ENCODE peak calls at places on chromosomes 12 and 14, in six cellular contexts. Z, W, G, A, J and U are unnamed samples.

GRCh38 chr12:15346488-15346887 is 24.2 kb downstream of the PTPRO start:
- DNase-seq in W (no peak), G (no peak), A (no peak), J (no peak), Z (no peak), U (no peak)

GRCh38 chr12:125271850-125272249 is 206.6 kb downstream of the AACS start:
- DNase-seq in W (no peak), G (no peak), A (no peak), J (no peak), Z (no peak), U (no peak)

GRCh38 chr14:32633214-32633864 is 304.2 kb downstream of the AKAP6 start:
- DNase-seq in A (no peak), G (no peak), W (no peak), Z (no peak), J (no peak), U (no peak)

GRCh38 chr12:11793896-11794295 is 144.4 kb downstream of the ETV6 start:
- DNase-seq in A (no peak), Z (no peak), W (no peak), G (no peak), J (no peak), U (no peak)

GRCh38 chr14:99321955-99322730 is 50.1 kb upstream of the BCL11B start:
- DNase-seq in Z (no peak), J (no peak), G (no peak), A (no peak), W (no peak), U (no peak)

GRCh38 chr14:59464651-59465569 is at the start of gene GPR135:
- DNase-seq in A (no peak), Z (peak), W (no peak), J (no peak), G (peak), U (no peak)

GRCh38 chr12:49537231-49537708 is 1.6 kb upstream of the KCNH3 start:
- DNase-seq in A (no peak), J (no peak), W (no peak), G (no peak), Z (peak), U (no peak)

GRCh38 chr12:93316623-93316971 is 61.1 kb upstream of the NUDT4 start:
- DNase-seq in G (no peak), Z (no peak), W (no peak), A (no peak), J (no peak), U (no peak)

GRCh38 chr14:20197459-20197858 is 6.8 kb downstream of the OR11G2 start:
- DNase-seq in Z (no peak), A (no peak), W (no peak), G (no peak), J (no peak), U (no peak)

GRCh38 chr12:10194160-10194559 is 15.3 kb downstream of the TMEM52B start:
- DNase-seq in J (no peak), G (no peak), A (no peak), W (no peak), Z (no peak), U (no peak)

GRCh38 chr12:95322335-95322734 is 104.7 kb downstream of the VEZT start:
- DNase-seq in J (no peak), G (no peak), W (no peak), Z (no peak), A (no peak), U (no peak)

GRCh38 chr12:76866146-76866545 is 12.7 kb downstream of the CSRP2 start:
- DNase-seq in J (no peak), G (no peak), A (no peak), W (no peak), Z (peak), U (no peak)

GRCh38 chr14:24074625-24075484 is 3.5 kb downstream of the CPNE6 start:
- DNase-seq in W (no peak), G (no peak), J (no peak), Z (no peak), A (no peak), U (no peak)

GRCh38 chr14:19878029-19878642 is 3.2 kb downstream of the OR4K2 start:
- DNase-seq in A (no peak), J (no peak), Z (peak), W (peak), G (peak), U (no peak)

GRCh38 chr14:104387385-104388010 is 192.1 kb upstream of the C14orf180 start:
- DNase-seq in J (no peak), A (no peak), W (no peak), Z (no peak), G (no peak), U (no peak)

GRCh38 chr14:100288382-100289185 is 17.7 kb downstream of the SLC25A29 start:
- DNase-seq in A (no peak), J (no peak), W (no peak), G (no peak), Z (no peak), U (no peak)

GRCh38 chr12:90261283-90261682 is 552.6 kb upstream of the ATP2B1 start:
- DNase-seq in Z (no peak), A (no peak), J (no peak), G (no peak), W (no peak), U (no peak)

GRCh38 chr12:108530141-108530540 is 15.1 kb downstream of the FICD start:
- DNase-seq in Z (no peak), J (no peak), A (no peak), W (no peak), G (no peak), U (no peak)

GRCh38 chr14:22536853-22537338 is 52.1 kb downstream of the DAD1 start:
- DNase-seq in A (peak), G (no peak), W (peak), J (peak), Z (no peak), U (no peak)

GRCh38 chr12:45379261-45379660 is 163.4 kb downstream of the ANO6 start:
- DNase-seq in W (peak), A (peak), G (no peak), Z (no peak), J (no peak), U (no peak)

GRCh38 chr14:59882957-59883356 is 12.4 kb upstream of the RTN1 start:
- DNase-seq in A (no peak), W (peak), J (no peak), Z (peak), G (no peak), U (no peak)

GRCh38 chr14:52730708-52731111 is 744 bp downstream of the STYX start:
- DNase-seq in J (no peak), G (no peak), A (no peak), Z (no peak), W (no peak), U (peak)

GRCh38 chr12:93090768-93091172 is 161.7 kb upstream of the EEA1 start:
- DNase-seq in Z (no peak), J (no peak), W (peak), A (peak), G (no peak), U (no peak)

GRCh38 chr14:36817071-36817930 is 155.6 kb downstream of the PAX9 start:
- DNase-seq in G (no peak), A (no peak), J (no peak), Z (no peak), W (no peak), U (no peak)

GRCh38 chr12:130674676-130675075 is 41.4 kb downstream of the RIMBP2 start:
- DNase-seq in W (no peak), A (no peak), G (no peak), J (no peak), Z (no peak), U (no peak)

GRCh38 chr12:90260136-90260535 is 551.5 kb upstream of the ATP2B1 start:
- DNase-seq in J (no peak), G (no peak), W (no peak), A (no peak), Z (no peak), U (no peak)

GRCh38 chr12:62631531-62632520 is 165.2 kb downstream of the MON2 start:
- DNase-seq in W (no peak), J (no peak), A (peak), Z (peak), G (peak), U (no peak)

GRCh38 chr12:1801285-1801975 is 18.9 kb upstream of the LRTM2 start:
- DNase-seq in A (no peak), W (no peak), J (no peak), G (no peak), Z (no peak), U (no peak)

GRCh38 chr12:1798734-1799067 is 21.7 kb upstream of the LRTM2 start:
- DNase-seq in J (no peak), G (no peak), A (no peak), Z (no peak), W (no peak), U (no peak)

GRCh38 chr12:1799882-1800645 is 20.3 kb upstream of the LRTM2 start:
- DNase-seq in J (no peak), Z (no peak), W (no peak), G (no peak), A (no peak), U (no peak)

GRCh38 chr12:1799068-1799881 is 21.1 kb upstream of the LRTM2 start:
- DNase-seq in Z (no peak), J (no peak), W (no peak), G (no peak), A (no peak), U (no peak)

DNA sequence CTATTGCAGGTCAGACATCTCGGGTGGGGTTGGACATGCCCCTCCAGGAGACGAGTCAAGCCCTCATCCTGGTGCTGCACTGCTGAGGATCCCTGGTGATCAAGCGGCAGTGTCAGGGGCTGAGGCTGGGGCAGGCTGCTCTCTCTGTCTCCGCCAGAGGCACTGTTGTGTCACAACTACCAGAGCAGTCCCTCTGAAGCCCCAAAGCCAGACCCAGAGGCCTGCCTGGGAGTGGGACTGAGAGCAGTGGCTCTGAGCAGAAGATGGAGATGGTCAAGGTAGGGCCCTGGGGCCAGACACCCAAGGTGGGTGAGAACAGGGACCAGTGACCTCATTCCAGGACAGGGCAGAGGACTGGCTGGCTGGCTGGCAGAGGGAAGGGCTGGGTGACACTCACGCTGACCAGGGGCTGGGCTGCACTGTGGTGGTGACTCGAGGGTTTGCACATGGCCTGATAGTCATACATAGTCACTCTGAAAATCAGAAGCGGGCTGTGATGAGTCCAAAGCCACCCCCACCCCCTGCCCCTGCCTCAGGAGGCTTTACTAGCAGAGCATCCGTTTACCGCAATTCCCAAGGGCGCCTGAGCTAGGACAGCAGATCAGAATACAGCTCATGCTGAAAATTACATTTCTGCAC is 19.6 kb upstream of the LRTM2 start:
- DNase-seq in G (peak), Z (peak), J (no peak), W (no peak), A (no peak), U (no peak)
- TF ChIP-seq CTCF in G (peak), Z (peak), J (peak), W (no peak), A (peak), U (no peak)

GRCh38 chr14:64294672-64295413 is 672 bp upstream of the ESR2 start:
- DNase-seq in Z (peak), G (peak), W (peak), A (peak), J (peak), U (peak)
- TF ChIP-seq POLR2AphosphoS5 in Z (no peak), G (no peak), W (no peak), A (no peak), J (no peak), U (no peak)

GRCh38 chr14:51298895-51299294 is 58.8 kb downstream of the TMX1 start:
- DNase-seq in G (no peak), W (no peak), J (no peak), Z (no peak), A (no peak), U (no peak)
- TF ChIP-seq REST in G (no peak), W (no peak), J (no peak), Z (no peak), A (no peak), U (no peak)

GRCh38 chr12:122884091-122884826 is 11.7 kb downstream of the VPS37B start:
- DNase-seq in J (no peak), A (no peak), G (no peak), Z (no peak), W (no peak), U (no peak)

GRCh38 chr12:122880155-122880605 is 15.7 kb downstream of the VPS37B start:
- DNase-seq in A (no peak), Z (no peak), W (no peak), J (no peak), G (no peak), U (no peak)

GRCh38 chr12:122878780-122879612 is 16.9 kb downstream of the VPS37B start:
- DNase-seq in Z (no peak), A (no peak), W (no peak), G (no peak), J (no peak), U (no peak)

GRCh38 chr12:122882908-122883563 is 12.9 kb downstream of the VPS37B start:
- DNase-seq in Z (no peak), J (no peak), G (no peak), A (no peak), W (no peak), U (no peak)

DNA sequence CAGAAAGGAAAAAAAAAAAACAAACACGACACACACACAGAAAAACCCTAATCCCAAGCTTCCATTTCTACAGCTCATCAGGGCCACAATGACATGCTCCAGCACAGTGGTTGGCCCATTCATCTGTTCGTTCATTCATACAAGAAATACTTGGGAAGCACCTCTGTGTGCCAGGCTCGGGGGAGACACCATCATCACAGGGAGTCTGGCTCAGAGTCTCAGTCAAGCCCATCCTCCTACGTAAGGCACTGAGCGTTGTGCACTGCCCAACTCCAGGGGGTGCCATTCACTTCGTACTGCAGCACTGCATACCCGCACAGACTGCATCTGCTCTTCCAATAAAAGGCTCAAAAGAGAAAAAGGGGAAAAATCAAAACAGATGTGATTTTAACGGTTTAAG is 15.3 kb downstream of the VPS37B start:
- DNase-seq in J (no peak), W (no peak), Z (peak), A (no peak), G (peak), U (no peak)
- TF ChIP-seq CTCF in J (peak), W (peak), Z (peak), A (peak), G (peak), U (peak)

DNA sequence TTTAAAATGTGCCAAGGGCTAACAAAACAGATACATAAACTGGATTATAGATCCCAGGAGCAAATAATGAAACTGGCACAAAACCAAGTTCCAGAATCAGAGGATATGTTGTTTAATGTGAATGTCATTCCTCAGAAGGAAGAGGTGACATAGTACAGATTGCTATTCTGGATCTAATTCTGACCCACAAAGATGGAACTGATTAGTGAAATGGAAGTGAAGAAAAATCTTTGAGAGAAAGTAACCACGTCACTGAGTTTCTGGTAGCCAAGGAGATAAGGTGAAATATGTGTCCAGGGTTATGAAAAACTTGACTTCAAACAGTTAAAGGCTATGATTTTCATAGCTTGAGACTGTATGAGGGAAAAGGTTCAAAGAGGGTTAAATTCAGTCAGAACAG is 8.3 kb downstream of the OR10AD1 start:
- DNase-seq in G (no peak), A (no peak), Z (no peak), W (no peak), J (no peak), U (no peak)
- TF ChIP-seq POLR2AphosphoS5 in G (no peak), A (no peak), Z (no peak), W (no peak), J (no peak), U (no peak)

GRCh38 chr12:31896514-31897039 is 62.6 kb upstream of the RESF1 start:
- DNase-seq in A (no peak), G (no peak), Z (peak), J (peak), W (no peak), U (peak)
- TF ChIP-seq REST in A (no peak), G (no peak), Z (no peak), J (no peak), W (no peak), U (peak)

GRCh38 chr14:89955418-89956293 is at the start of gene TDP1:
- DNase-seq in W (peak), A (peak), Z (peak), G (peak), J (peak), U (peak)
- TF ChIP-seq CTCF in W (no peak), A (peak), Z (peak), G (peak), J (no peak), U (no peak)

DNA sequence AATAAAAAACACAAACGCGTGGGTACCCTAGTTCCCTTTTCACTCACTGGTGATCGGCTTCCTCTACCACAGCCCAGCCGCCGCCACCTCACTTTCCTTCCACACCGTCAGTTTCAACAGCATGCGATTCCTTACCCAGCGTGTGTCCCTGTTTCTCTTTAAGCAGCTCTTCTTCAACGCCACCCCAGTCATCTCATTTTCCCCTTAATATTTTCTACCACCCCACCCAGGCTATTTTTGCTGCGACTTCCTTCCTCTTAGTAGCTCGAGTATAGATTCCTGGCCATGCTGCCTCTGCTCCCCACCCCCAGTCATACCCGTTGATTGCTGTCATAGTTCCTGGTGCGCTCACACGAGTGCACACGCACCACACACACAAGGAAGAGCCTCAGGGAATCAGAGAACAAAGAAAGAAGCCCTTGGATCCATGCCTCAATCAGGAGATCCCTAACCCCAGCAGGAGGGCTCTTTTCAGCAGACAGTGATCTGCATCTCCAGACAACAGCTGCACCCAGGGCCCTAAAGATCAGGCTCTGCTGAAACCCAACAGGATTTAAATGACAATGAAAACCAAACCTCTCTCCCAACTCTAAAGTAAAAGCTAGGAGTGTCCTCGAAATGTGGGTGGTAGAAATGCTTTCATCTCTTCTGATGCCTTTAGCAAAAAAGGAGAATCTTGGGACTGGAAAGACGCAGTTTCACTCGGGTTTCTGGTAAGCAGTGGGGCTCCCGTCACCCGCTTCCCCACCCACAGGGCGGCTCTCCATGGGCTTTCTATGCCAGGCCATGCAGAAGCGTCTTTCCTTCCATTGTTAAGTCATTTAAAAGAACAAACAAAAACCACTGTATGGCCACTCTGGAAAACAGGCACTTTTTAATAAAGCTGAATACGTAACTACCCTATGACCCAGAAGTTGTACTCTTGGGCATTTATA is 23.8 kb downstream of the VPS37B start:
- DNase-seq in J (peak), A (no peak), W (no peak), G (no peak), Z (peak), U (peak)
- TF ChIP-seq POLR2AphosphoS5 in J (no peak), A (no peak), W (no peak), G (no peak), Z (peak), U (peak)

GRCh38 chr12:85983601-85984000 is 109.5 kb downstream of the NTS start:
- DNase-seq in J (no peak), G (no peak), A (no peak), Z (no peak), W (no peak), U (no peak)

GRCh38 chr12:85985996-85986395 is 111.9 kb downstream of the NTS start:
- DNase-seq in W (no peak), A (no peak), G (no peak), Z (no peak), J (no peak), U (no peak)
- TF ChIP-seq REST in W (no peak), A (no peak), G (no peak), Z (no peak), J (no peak), U (no peak)

DNA sequence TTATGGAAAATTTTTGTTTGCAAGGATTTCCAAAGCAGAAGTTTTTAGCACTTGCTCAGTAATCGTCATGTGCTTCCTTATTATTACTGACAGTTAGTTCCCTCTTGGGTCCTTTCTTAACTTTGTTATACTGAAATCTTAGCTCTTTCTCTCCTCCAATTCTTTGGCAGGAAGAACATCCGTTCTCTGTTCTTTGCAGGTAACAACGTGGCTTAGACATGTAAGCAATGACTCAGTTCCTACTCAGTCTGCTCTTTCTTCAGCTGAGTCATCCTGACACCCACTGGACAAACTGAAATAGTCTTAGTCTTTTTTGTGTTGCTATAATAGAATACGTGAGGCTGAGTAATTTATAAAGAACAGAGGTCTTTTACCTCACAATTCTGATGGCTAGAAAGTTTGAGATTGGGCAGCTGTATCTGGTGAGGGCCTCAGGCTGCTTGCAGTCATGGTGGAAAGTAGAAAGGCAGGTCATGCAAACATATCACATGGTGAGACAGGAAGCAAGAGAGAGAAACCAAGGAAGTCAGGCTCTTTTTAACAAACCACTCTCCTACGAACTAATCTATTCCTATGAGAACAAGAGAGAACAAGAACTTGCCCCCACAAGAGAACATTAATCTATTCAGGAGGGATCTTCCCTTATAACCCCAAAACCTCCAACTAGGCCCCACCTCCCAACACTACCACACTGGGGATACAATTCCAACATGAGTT is 49.2 kb downstream of the TESPA1 start:
- DNase-seq in A (peak), Z (no peak), J (peak), G (peak), W (peak), U (peak)
- TF ChIP-seq CTCF in A (no peak), Z (peak), J (peak), G (no peak), W (peak), U (no peak)